ENCODE peak calls at places on chromosomes 2 and 18, in ten cellular contexts. K, A, B, Q, O, E, N, T, H and I are unnamed samples.

GRCh38 chr2:236749346-236749745 is 179.7 kb downstream of the ACKR3 start:
- DNase-seq in B (peak), H (no peak), O (no peak), K (no peak), T (no peak), E (no peak), A (peak), Q (no peak), N (no peak), I (no peak)

GRCh38 chr2:46574457-46575354 is 95.3 kb downstream of the TMEM247 start:
- DNase-seq in T (no peak), N (no peak), B (no peak), O (no peak), H (no peak), E (no peak), K (no peak), Q (peak), A (no peak), I (no peak)

GRCh38 chr2:55223958-55224760 is 7.9 kb downstream of the CLHC1 start:
- DNase-seq in K (no peak), A (no peak), E (peak), N (peak), T (no peak), O (no peak), B (no peak), Q (no peak), H (no peak), I (no peak)

GRCh38 chr2:25977768-25978167 is 4.5 kb downstream of the KIF3C start:
- DNase-seq in O (no peak), A (no peak), K (no peak), T (no peak), B (peak), E (no peak), Q (no peak), H (peak), N (no peak), I (no peak)

GRCh38 chr2:239026711-239027430 is 179.0 kb downstream of the TWIST2 start:
- DNase-seq in E (peak), H (no peak), Q (no peak), T (no peak), K (peak), B (no peak), O (peak), N (no peak), A (no peak), I (no peak)

GRCh38 chr18:63346031-63346430 is 21.0 kb downstream of the KDSR start:
- DNase-seq in K (no peak), E (no peak), Q (no peak), T (no peak), A (no peak), B (no peak), H (no peak), O (no peak), N (peak), I (no peak)

GRCh38 chr2:176157499-176158305 is 595 bp downstream of the HOXD3 start:
- DNase-seq in K (no peak), A (no peak), E (peak), N (no peak), O (peak), T (no peak), B (no peak), H (no peak), Q (no peak), I (no peak)

GRCh38 chr2:232929303-232930123 is 59.4 kb downstream of the SNORC start:
- DNase-seq in B (no peak), K (no peak), H (no peak), E (no peak), O (no peak), Q (no peak), A (no peak), N (no peak), T (no peak), I (no peak)

GRCh38 chr2:18721038-18721922 is 131.9 kb upstream of the NT5C1B start:
- DNase-seq in E (no peak), Q (no peak), K (no peak), T (no peak), N (no peak), O (no peak), H (no peak), B (peak), A (no peak), I (no peak)

GRCh38 chr18:49725809-49726514 is 87.4 kb downstream of the ACAA2 start:
- DNase-seq in B (peak), H (peak), N (peak), Q (no peak), A (peak), K (no peak), E (peak), O (peak), T (peak), I (no peak)

GRCh38 chr2:46439582-46439981 is 39.8 kb upstream of the TMEM247 start:
- DNase-seq in O (no peak), A (no peak), H (no peak), B (no peak), Q (no peak), T (no peak), N (no peak), E (no peak), K (no peak), I (no peak)

GRCh38 chr2:33084433-33084832 is 137.7 kb downstream of the LTBP1 start:
- DNase-seq in E (no peak), A (no peak), B (no peak), T (no peak), O (no peak), Q (peak), N (no peak), K (no peak), H (no peak), I (no peak)

GRCh38 chr2:15941970-15942710 is 1.8 kb downstream of the MYCN start:
- DNase-seq in H (peak), N (peak), A (no peak), E (peak), T (peak), Q (no peak), K (no peak), B (no peak), O (peak), I (no peak)

GRCh38 chr2:85731606-85732005 is 22.2 kb upstream of the ATOH8 start:
- DNase-seq in B (no peak), E (no peak), A (no peak), Q (no peak), T (no peak), H (no peak), K (no peak), O (no peak), N (no peak), I (no peak)

GRCh38 chr2:106306396-106306795 is 112.3 kb upstream of the UXS1 start:
- DNase-seq in Q (no peak), T (no peak), K (no peak), E (no peak), O (no peak), B (no peak), H (no peak), A (no peak), N (no peak), I (no peak)

GRCh38 chr18:24633121-24633520 is 172.7 kb downstream of the HRH4 start:
- DNase-seq in E (no peak), Q (no peak), H (no peak), B (peak), N (no peak), O (no peak), K (no peak), T (no peak), A (peak), I (no peak)

GRCh38 chr2:67871696-67872320 is 191.0 kb downstream of the C1D start:
- DNase-seq in Q (no peak), K (no peak), O (no peak), H (no peak), T (no peak), N (no peak), A (peak), E (no peak), B (peak), I (no peak)

GRCh38 chr2:43158259-43158880 is 68.0 kb downstream of the ZFP36L2 start:
- DNase-seq in Q (no peak), K (peak), H (peak), B (peak), A (peak), T (peak), E (no peak), N (peak), O (no peak), I (peak)

GRCh38 chr2:197368412-197368811 is 57.8 kb upstream of the ANKRD44 start:
- DNase-seq in Q (no peak), T (no peak), B (no peak), O (no peak), N (no peak), E (no peak), A (no peak), K (no peak), H (no peak), I (no peak)

GRCh38 chr2:179578171-179578916 is 283.1 kb downstream of the ZNF385B start:
- DNase-seq in A (no peak), H (no peak), O (no peak), N (no peak), T (no peak), Q (no peak), E (no peak), K (no peak), B (no peak), I (no peak)
- TF ChIP-seq CTCF in A (no peak), H (no peak), O (no peak), N (no peak), T (no peak), Q (no peak), E (no peak), K (no peak), B (no peak), I (no peak)

GRCh38 chr2:95023222-95023597 is 2.3 kb upstream of the MAL start:
- DNase-seq in N (no peak), O (no peak), K (no peak), A (no peak), Q (peak), B (no peak), T (no peak), E (no peak), H (no peak), I (no peak)
- TF ChIP-seq CTCF in N (no peak), O (no peak), K (no peak), A (no peak), Q (peak), B (no peak), T (no peak), E (no peak), H (peak), I (no peak)

GRCh38 chr18:13018379-13018778 is 27.2 kb downstream of the CEP192 start:
- DNase-seq in N (no peak), K (no peak), T (no peak), O (no peak), B (no peak), H (no peak), Q (no peak), E (no peak), A (no peak), I (no peak)

GRCh38 chr18:13011719-13012118 is 20.6 kb downstream of the CEP192 start:
- DNase-seq in E (no peak), A (no peak), Q (no peak), T (no peak), K (no peak), N (no peak), O (no peak), B (no peak), H (no peak), I (no peak)

GRCh38 chr18:13014232-13014631 is 23.1 kb downstream of the CEP192 start:
- DNase-seq in A (no peak), K (no peak), O (no peak), T (no peak), H (no peak), N (no peak), E (no peak), B (no peak), Q (no peak), I (no peak)

GRCh38 chr18:13017247-13017875 is 26.2 kb downstream of the CEP192 start:
- DNase-seq in H (no peak), N (no peak), B (no peak), K (no peak), A (no peak), Q (no peak), O (no peak), E (no peak), T (no peak), I (no peak)

DNA sequence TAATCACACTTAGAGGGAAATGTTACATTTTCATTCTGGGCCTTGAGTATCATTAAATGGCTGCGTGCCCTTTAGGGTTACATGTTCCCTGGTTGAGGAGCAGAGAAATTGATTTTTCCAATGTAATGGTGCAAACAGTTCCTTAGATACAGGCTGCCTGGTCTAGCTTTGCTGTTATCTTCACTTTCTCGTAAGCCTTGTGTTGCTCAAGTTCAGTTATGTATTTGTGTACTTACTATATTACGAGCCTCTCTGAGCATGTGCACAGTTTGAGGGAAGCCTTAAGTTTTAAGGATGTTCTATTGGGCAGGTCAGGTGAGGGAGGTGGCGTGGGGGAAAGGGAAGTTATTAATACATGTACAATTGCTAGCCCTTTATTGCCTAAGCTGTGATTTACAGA is 23.7 kb downstream of the CEP192 start:
- DNase-seq in T (no peak), Q (no peak), E (no peak), B (no peak), N (no peak), H (no peak), K (no peak), A (no peak), O (no peak), I (no peak)
- TF ChIP-seq CTCF in T (no peak), Q (no peak), E (no peak), B (no peak), N (no peak), H (no peak), K (no peak), A (no peak), O (no peak), I (no peak)

DNA sequence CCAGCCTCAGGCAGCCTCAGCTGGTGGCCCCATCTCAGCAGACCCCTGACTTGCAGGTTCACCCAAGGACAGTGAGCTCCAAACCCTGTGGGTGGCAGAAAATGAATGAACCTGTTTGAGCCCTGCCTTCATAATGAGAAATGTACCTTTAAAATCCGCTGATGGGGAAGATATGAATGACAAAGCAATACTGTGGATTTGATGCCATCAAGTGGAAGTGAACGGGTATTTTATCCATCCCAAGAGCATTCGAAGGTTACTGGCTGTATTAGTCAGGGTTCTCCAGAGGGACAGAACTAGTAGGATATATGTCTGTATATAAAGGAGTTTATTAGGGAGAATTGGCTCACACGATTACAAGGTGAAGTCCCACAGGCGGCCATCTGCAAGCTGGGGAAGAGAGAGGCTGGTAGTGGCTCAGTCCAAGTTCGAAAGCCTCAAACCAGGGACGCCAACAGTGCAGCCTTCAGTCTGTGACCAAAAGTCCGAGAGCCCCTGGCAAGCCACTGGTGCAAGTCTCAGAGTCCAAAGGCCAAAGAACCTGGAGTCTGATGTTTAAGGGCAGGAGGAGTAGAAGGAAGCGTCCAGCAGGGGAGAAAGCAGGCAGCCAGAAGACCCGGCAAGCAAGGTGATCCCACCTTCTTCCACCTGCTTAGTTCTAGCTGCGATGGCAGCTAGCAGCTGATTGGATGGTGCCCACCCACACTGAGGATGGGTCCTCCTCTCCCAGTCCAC is 32.1 kb downstream of the TOGARAM2 start:
- DNase-seq in Q (no peak), T (no peak), O (no peak), E (no peak), H (no peak), B (peak), K (no peak), N (no peak), A (no peak), I (no peak)
- TF ChIP-seq CTCF in Q (no peak), T (no peak), O (no peak), E (no peak), H (peak), B (no peak), K (no peak), N (no peak), A (no peak), I (no peak)

DNA sequence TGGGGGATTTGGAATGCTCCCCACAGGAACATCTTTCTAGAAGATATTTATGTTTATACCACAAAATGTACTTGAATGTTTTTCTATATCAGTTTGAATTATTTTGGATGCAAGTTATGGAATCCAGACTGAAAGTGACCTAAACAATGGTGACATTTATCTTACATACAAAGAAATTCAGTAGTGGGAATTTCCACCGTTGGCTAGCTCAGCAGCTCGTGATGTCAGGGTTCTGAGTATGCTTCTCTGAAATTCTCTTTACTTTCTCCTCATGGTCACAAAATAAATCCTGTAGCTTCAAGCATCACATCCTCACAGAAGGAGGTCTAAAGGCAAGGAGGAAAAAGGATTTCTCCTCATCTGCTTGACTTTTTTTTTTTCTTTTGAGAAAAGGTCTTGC is 105.3 kb downstream of the AKAIN1 start:
- DNase-seq in O (no peak), N (no peak), Q (no peak), B (no peak), E (no peak), H (no peak), T (no peak), K (no peak), A (no peak), I (no peak)
- TF ChIP-seq CTCF in O (no peak), N (no peak), Q (no peak), B (no peak), E (no peak), H (no peak), T (no peak), K (no peak), A (no peak), I (no peak)

GRCh38 chr2:125560855-125561254 is 1095.1 kb upstream of the GYPC start:
- DNase-seq in O (no peak), T (no peak), N (no peak), E (no peak), A (no peak), H (no peak), B (no peak), K (no peak), Q (no peak), I (no peak)

GRCh38 chr2:125564471-125564870 is 1091.5 kb upstream of the GYPC start:
- DNase-seq in E (peak), A (no peak), B (no peak), K (no peak), Q (no peak), N (no peak), H (no peak), T (no peak), O (no peak), I (no peak)

GRCh38 chr2:125566422-125566821 is 1089.5 kb upstream of the GYPC start:
- DNase-seq in N (no peak), B (no peak), E (no peak), K (no peak), O (no peak), A (no peak), T (no peak), H (no peak), Q (no peak), I (no peak)

GRCh38 chr2:125561302-125561701 is 1094.7 kb upstream of the GYPC start:
- DNase-seq in K (no peak), N (no peak), Q (no peak), B (no peak), O (no peak), T (no peak), H (no peak), A (no peak), E (no peak), I (no peak)

DNA sequence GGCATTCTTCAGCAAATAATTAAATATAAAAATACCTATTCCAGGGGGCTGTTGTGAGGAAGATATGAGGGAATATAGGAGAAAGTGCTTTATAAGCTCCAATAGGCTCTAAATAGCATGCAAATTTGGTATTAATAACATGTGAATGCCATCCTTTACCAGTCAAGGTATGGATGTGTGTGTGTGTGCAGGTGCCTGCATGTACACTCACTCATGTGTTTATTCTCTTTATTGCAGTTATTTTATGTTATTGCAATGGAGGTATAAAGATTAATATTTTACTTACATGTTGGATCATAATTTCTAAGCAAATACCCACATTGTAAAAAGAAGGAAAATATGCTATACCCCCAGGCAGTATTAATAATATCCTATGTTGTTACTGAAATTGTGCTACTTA is 1093.0 kb upstream of the GYPC start:
- DNase-seq in A (no peak), H (no peak), E (no peak), O (no peak), K (no peak), B (no peak), T (no peak), N (no peak), Q (no peak), I (no peak)
- TF ChIP-seq CTCF in A (no peak), H (no peak), E (no peak), O (no peak), K (no peak), B (no peak), T (no peak), N (no peak), Q (no peak), I (no peak)